ENCODE peak calls at places on chromosomes 7 and 10, in five cellular contexts. B is HCT116, X is ovary, L is psoas muscle, W is testis. A is an unnamed sample.

GRCh38 chr7:151003572-151003971 is 12.8 kb downstream of the NOS3 start:
- DNase-seq in B (no peak), X (no peak), L (no peak), W (no peak), A (no peak)

GRCh38 chr10:73785721-73786511 is 510 bp downstream of the ZSWIM8 start:
- DNase-seq in B (no peak), X (no peak), L (peak; percentile 42), W (peak; percentile 32), A (no peak)

GRCh38 chr10:128035557-128035973 is 90.7 kb downstream of the MKI67 start:
- DNase-seq in B (peak; percentile 21), X (no peak), L (peak; percentile 43), W (peak; percentile 60), A (no peak)

GRCh38 chr10:6055929-6056328 is 6.2 kb downstream of the IL2RA start:
- DNase-seq in B (no peak), X (no peak), L (no peak), W (no peak), A (no peak)

GRCh38 chr10:109640915-109641314 is 282.4 kb downstream of the XPNPEP1 start:
- DNase-seq in B (no peak), X (no peak), L (no peak), W (no peak), A (no peak)

GRCh38 chr7:54339074-54339473 is 203.1 kb upstream of the VSTM2A start:
- DNase-seq in B (no peak), X (no peak), L (peak; percentile 13), W (no peak), A (no peak)

GRCh38 chr7:138606251-138606650 is 94.9 kb downstream of the SVOPL start:
- DNase-seq in B (no peak), X (no peak), L (no peak), W (no peak), A (no peak)

GRCh38 chr7:133330085-133330484 is 77.2 kb downstream of the EXOC4 start:
- DNase-seq in B (no peak), X (no peak), L (peak; percentile 13), W (no peak), A (no peak)

GRCh38 chr7:47643716-47644400 is 61.9 kb upstream of the TNS3 start:
- DNase-seq in B (no peak), X (no peak), L (no peak), W (no peak), A (no peak)

GRCh38 chr7:81903115-81903514 is 133.3 kb upstream of the HGF start:
- DNase-seq in B (no peak), X (no peak), L (no peak), W (no peak), A (no peak)

GRCh38 chr7:46603296-46603701 is 682.2 kb upstream of the IGFBP3 start:
- DNase-seq in B (no peak), X (no peak), L (peak; percentile 18), W (peak; percentile 38), A (peak; percentile 75)

GRCh38 chr7:1536768-1537630 is 6.5 kb downstream of the MAFK start:
- DNase-seq in B (peak; percentile 81), X (peak; percentile 97), L (peak; percentile 95), W (peak; percentile 96), A (peak; percentile 99)

DNA sequence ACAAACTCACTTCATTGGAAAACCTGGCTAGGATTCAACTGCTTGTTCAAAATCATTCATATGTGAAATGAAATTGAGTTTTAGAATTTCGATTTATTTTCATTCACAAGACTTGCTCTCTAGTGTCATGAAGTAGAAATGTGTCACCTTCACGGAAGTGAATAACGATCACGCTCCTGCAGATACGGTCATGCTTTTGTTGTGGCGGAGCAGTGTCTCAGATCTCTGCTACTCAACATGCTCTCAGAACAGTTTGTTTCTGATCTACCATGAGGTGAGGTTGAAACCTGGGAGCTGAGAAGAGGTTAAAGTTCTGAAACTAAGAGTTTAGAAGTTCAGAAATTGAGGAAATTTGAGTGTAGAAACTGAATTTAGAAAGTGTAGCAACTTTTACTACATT is 13.8 kb upstream of the PITRM1 start:
- DNase-seq in B (no peak), X (no peak), L (no peak), W (no peak), A (no peak)
- H3K27ac ChIP-seq in B (no peak overlapping the region), X (no peak overlapping the region), L (no peak overlapping the region), W (no peak overlapping the region), A (no peak overlapping the region)

GRCh38 chr10:13953371-13953770 is 366.6 kb downstream of the PRPF18 start:
- DNase-seq in B (no peak), X (no peak), L (no peak), W (no peak), A (no peak)

GRCh38 chr10:13957856-13958255 is 371.1 kb downstream of the PRPF18 start:
- DNase-seq in B (no peak), X (no peak), L (no peak), W (no peak), A (no peak)

GRCh38 chr10:13959443-13960359 is 371.0 kb downstream of the FRMD4A start:
- DNase-seq in B (no peak), X (no peak), L (no peak), W (no peak), A (no peak)

GRCh38 chr10:13955426-13955825 is 368.7 kb downstream of the PRPF18 start:
- DNase-seq in B (no peak), X (no peak), L (no peak), W (no peak), A (no peak)

GRCh38 chr10:13956826-13957225 is 370.1 kb downstream of the PRPF18 start:
- DNase-seq in B (no peak), X (peak; percentile 49), L (peak; percentile 78), W (peak; percentile 67), A (peak; percentile 96)
- TF ChIP-seq CTCF in B (no peak), X (peak; percentile 29), L (peak; percentile 13), W (no peak), A (peak; percentile 54)

DNA sequence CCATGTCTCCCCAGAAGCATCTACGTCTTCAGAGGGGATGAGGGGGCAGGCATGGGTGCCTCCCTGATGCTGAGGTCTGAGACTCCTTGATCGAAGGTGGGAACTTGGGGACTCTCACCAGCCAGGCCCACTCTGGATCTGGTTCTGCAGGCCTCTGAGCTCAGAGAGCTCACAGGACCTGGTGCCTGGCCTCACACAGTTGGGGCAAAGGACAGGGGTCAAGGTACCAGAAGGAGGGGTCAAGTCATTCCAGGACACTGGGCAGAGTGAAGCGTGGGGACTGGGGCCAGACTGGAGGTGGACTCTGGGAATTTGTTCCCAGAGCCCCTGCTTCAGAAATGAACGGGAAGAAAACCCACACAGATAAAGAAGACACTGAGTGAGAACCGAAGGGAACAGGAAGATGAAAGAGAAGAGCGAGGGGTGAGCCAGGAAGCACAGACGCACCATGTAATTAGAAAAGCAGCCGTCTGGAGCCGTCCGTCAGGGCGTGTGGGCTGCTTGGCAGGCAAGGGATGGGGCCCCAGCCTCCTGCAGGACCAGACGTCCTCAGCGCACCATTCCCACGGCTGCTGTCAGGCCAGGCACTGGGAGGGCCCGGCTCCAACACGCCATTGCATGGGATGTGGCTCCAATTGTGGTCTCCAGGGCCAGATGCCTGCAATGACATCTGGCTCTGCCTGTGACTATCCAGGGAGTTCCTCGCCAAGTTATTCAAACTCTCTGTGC is 47.7 kb downstream of the ZCCHC24 start:
- DNase-seq in B (no peak), X (no peak), L (peak; percentile 77), W (no peak), A (no peak)
- H3K27ac ChIP-seq in B (no peak overlapping the region), X (peak overlapping the region; percentile 80), L (peak overlapping the region; percentile 86), W (peak overlapping the region; percentile 89), A (peak overlapping the region; percentile 83)

GRCh38 chr7:101060992-101061391 is 24.3 kb upstream of the TRIM56 start:
- DNase-seq in B (no peak), X (no peak), L (no peak), W (no peak), A (no peak)

GRCh38 chr7:101058355-101058754 is 26.9 kb upstream of the TRIM56 start:
- DNase-seq in B (peak; percentile 8), X (peak; percentile 75), L (peak; percentile 52), W (peak; percentile 81), A (no peak)

GRCh38 chr7:101059620-101059942 is 25.7 kb upstream of the TRIM56 start:
- DNase-seq in B (no peak), X (no peak), L (no peak), W (no peak), A (no peak)
- TF ChIP-seq CTCF in B (no peak), X (no peak), L (no peak), W (no peak), A (no peak)

DNA sequence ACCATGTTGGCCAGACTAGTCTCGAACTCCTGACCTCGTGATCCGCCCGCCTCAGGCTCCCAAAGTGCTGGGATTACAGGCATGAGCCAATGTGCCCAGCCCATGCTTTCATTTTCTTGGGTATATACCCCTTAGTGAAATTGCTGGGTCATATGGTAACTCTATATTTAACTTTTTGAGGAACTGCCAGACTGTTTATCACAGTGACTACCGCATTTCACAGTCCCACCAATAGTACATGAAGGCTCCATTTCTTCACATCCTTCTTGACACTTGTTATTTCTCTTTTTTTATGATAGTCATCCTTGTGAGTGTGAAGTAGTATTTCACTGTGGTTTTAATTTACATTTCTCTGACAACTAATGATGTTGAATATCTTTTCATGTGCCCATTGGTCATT is 134.0 kb downstream of the SUGCT start:
- DNase-seq in B (no peak), X (no peak), L (no peak), W (no peak), A (no peak)
- H3K27ac ChIP-seq in B (no peak overlapping the region), X (no peak overlapping the region), L (no peak overlapping the region), W (no peak overlapping the region), A (no peak overlapping the region)

GRCh38 chr7:27143022-27143949 is at the start of gene HOXA5:
- DNase-seq in B (no peak), X (no peak), L (peak; percentile 84), W (peak; percentile 72), A (peak; percentile 62)
- TF ChIP-seq CTCF in B (no peak), X (no peak), L (peak; percentile 71), W (peak; percentile 29), A (no peak)

DNA sequence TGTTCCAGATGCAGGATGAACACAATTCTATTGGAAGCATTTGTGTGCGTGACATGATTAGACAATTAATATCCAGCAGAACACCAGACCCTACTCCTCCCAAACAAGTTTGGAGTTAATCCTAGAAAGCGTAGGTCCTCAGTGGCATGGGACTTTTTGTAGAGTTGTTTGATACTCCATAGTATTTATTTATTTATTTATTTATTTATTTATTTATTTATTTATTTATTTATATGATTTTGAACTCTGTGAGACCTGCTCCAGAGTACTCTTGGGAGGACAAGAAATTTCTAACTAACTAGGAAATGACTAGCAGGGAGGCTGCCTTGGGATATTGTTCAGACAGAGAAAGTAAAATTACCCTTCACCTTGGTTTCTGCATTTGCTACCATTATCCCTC is 80.6 kb upstream of the SKAP2 start:
- DNase-seq in B (no peak), X (no peak), L (no peak), W (no peak), A (no peak)
- H3K27ac ChIP-seq in B (no peak overlapping the region), X (no peak overlapping the region), L (no peak overlapping the region), W (no peak overlapping the region), A (no peak overlapping the region)

DNA sequence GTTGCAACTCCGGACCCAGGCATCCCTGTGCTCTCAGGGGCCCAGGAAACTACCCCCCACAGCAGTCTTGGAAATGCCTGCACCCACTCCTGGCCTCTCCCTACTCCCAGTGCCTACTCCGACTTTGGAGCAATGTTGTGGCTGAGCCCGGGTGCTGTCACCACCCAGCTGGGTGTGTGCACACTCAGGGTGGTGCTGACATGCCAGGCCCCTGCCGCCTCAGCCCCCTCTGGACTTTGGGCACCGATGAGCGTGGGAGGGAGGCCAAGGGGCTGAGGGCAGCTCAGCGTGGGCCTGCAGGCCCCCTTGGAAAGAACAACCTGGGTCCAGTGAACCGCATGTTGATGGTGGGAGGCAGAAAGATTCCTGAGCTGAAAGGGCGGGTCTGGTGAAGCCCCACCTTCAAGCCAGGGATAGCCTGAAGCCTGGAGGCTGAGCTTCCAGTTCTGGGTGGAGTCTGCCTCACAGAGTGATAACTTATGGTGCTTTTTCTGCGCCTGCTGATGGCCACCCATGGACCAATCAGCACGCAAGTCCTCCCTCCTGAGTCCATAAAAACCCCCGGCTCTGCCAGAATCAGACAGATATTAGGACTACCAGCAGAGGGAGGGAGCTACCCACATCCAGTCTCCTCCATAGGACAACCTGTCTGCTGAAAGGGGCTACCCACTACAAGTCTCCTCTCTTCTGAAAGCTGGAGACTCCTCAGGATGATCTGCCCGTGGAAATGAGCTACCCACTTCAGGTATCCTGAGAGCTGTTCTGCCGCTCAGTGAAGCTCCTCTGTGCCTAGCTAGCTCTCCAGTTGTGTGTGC is 380.4 kb upstream of the SORCS1 start:
- DNase-seq in B (no peak), X (no peak), L (no peak), W (no peak), A (no peak)
- TF ChIP-seq CTCF in B (no peak), X (no peak), L (no peak), W (no peak), A (no peak)

A was measured in coronary artery.